ENCODE peak calls at places on chromosome 10, in seven cellular contexts. M, G, O, J, H, Q and V are unnamed samples.

GRCh38 chr10:101467286-101467770 is 113.4 kb downstream of the BTRC start:
- DNase-seq in Q (peak; percentile 25), M (peak; percentile 94), O (peak; percentile 77), H (peak; percentile 85), G (peak; percentile 79), J (peak; percentile 53), V (peak; percentile 86)

GRCh38 chr10:100033766-100034418 is 24.1 kb upstream of the DNMBP start:
- DNase-seq in Q (no peak), M (no peak), O (no peak), H (no peak), G (no peak), J (no peak), V (no peak)

GRCh38 chr10:10872035-10872673 is 145.5 kb upstream of the CELF2 start:
- DNase-seq in Q (no peak), G (peak; percentile 13), J (no peak), O (peak; percentile 93), M (no peak), H (no peak), V (peak; percentile 95)

GRCh38 chr10:76111986-76112825 is 680.8 kb downstream of the LRMDA start:
- DNase-seq in J (no peak), G (peak; percentile 63), O (peak; percentile 26), H (no peak), Q (no peak), M (peak; percentile 35), V (no peak)

GRCh38 chr10:124743188-124744046 is 761 bp downstream of the FAM53B start:
- DNase-seq in M (peak; percentile 20), O (peak; percentile 64), G (peak; percentile 41), H (peak; percentile 33), Q (peak; percentile 12), J (no peak), V (peak; percentile 69)

GRCh38 chr10:105714728-105715127 is 1073.6 kb downstream of the SORCS3 start:
- DNase-seq in G (peak; percentile 45), O (peak; percentile 44), M (no peak), J (no peak), H (no peak), Q (no peak), V (no peak)

GRCh38 chr10:5888352-5888751 is 1.3 kb downstream of the ANKRD16 start:
- DNase-seq in O (peak; percentile 35), H (peak; percentile 26), M (peak; percentile 30), G (no peak), Q (no peak), J (no peak), V (peak; percentile 64)

GRCh38 chr10:61447127-61447526 is 6.1 kb downstream of the TMEM26 start:
- DNase-seq in M (no peak), H (no peak), Q (no peak), J (no peak), O (no peak), G (no peak), V (no peak)

GRCh38 chr10:109274681-109275080 is 648.6 kb downstream of the XPNPEP1 start:
- DNase-seq in G (no peak), M (no peak), H (no peak), O (no peak), J (no peak), Q (no peak), V (no peak)

GRCh38 chr10:76779163-76779820 is 858.3 kb downstream of the KCNMA1 start:
- DNase-seq in G (peak; percentile 15), O (peak; percentile 91), Q (no peak), M (no peak), J (peak; percentile 84), H (no peak), V (peak; percentile 91)

GRCh38 chr10:63720072-63720537 is 198.9 kb downstream of the REEP3 start:
- DNase-seq in Q (peak; percentile 68), J (peak; percentile 24), M (peak; percentile 72), G (peak; percentile 62), O (peak; percentile 69), H (peak; percentile 59), V (peak; percentile 37)

GRCh38 chr10:60209874-60210584 is 179.6 kb downstream of the ANK3 start:
- DNase-seq in M (no peak), J (no peak), G (no peak), Q (no peak), O (no peak), H (no peak), V (no peak)

GRCh38 chr10:113087082-113088029 is 137.3 kb downstream of the TCF7L2 start:
- DNase-seq in H (no peak), G (no peak), Q (peak; percentile 68), J (peak; percentile 77), M (no peak), O (peak; percentile 96), V (peak; percentile 100)

GRCh38 chr10:61475449-61475873 is 22.3 kb upstream of the TMEM26 start:
- DNase-seq in O (peak; percentile 29), Q (no peak), H (no peak), M (no peak), G (no peak), J (peak; percentile 45), V (peak; percentile 61)

GRCh38 chr10:105950410-105950809 is 1214.1 kb downstream of the SORCS1 start:
- DNase-seq in J (no peak), O (peak; percentile 69), G (peak; percentile 69), H (peak; percentile 35), M (peak; percentile 59), Q (peak; percentile 27), V (peak; percentile 63)

GRCh38 chr10:116694253-116694926 is 48.0 kb downstream of the HSPA12A start:
- DNase-seq in Q (no peak), G (peak; percentile 70), M (no peak), O (peak; percentile 40), J (no peak), H (no peak), V (no peak)

GRCh38 chr10:131056091-131056490 is 255.4 kb downstream of the TCERG1L start:
- DNase-seq in M (no peak), J (no peak), O (no peak), H (no peak), G (no peak), Q (no peak), V (no peak)

GRCh38 chr10:131618587-131619267 is 282.1 kb upstream of the PPP2R2D start:
- DNase-seq in M (no peak), G (no peak), H (no peak), O (no peak), Q (no peak), J (no peak), V (no peak)

GRCh38 chr10:114031113-114031512 is 12.6 kb upstream of the ADRB1 start:
- DNase-seq in J (no peak), Q (no peak), M (no peak), G (no peak), O (no peak), H (no peak), V (no peak)

GRCh38 chr10:131167036-131167860 is 144.3 kb downstream of the TCERG1L start:
- DNase-seq in H (no peak), J (no peak), O (no peak), Q (no peak), M (no peak), G (no peak), V (no peak)

GRCh38 chr10:15222511-15222910 is 54.0 kb upstream of the NMT2 start:
- DNase-seq in H (no peak), Q (no peak), O (peak; percentile 36), M (no peak), G (no peak), J (no peak), V (no peak)

GRCh38 chr10:77926566-77927342 is at the start of gene DLG5:
- DNase-seq in G (peak; percentile 72), M (peak; percentile 64), J (no peak), Q (peak; percentile 69), H (no peak), O (peak; percentile 82), V (peak; percentile 76)

GRCh38 chr10:78972160-78972946 is 96.4 kb upstream of the ZMIZ1 start:
- DNase-seq in J (peak; percentile 64), Q (peak; percentile 67), G (peak; percentile 12), M (peak; percentile 48), O (peak; percentile 83), H (no peak), V (peak; percentile 94)